ENCODE peak calls at places on chromosomes 6 and 20, in four cellular contexts. One of them, this sample, is unnamed.

GRCh38 chr6:44697333-44697732 is 309.8 kb downstream of the CDC5L start:
- DNase-seq in A549: no peak
- DNase-seq in GM12878: no peak
- DNase-seq in K562: no peak
- DNase-seq in this sample: no peak

GRCh38 chr20:63652192-63652980 is 838 bp downstream of the STMN3 start:
- DNase-seq in A549: no peak
- DNase-seq in GM12878: no peak
- DNase-seq in K562: peak
- DNase-seq in this sample: no peak

GRCh38 chr6:130965657-130966056 is 97.4 kb downstream of the EPB41L2 start:
- DNase-seq in A549: no peak
- DNase-seq in GM12878: no peak
- DNase-seq in K562: no peak
- DNase-seq in this sample: peak

GRCh38 chr6:73700060-73700459 is 4.1 kb downstream of the CD109 start:
- DNase-seq in A549: no peak
- DNase-seq in GM12878: no peak
- DNase-seq in K562: no peak
- DNase-seq in this sample: no peak

GRCh38 chr6:133326584-133326983 is 85.4 kb downstream of the EYA4 start:
- DNase-seq in A549: no peak
- DNase-seq in GM12878: no peak
- DNase-seq in K562: no peak
- DNase-seq in this sample: no peak

GRCh38 chr6:15481892-15482291 is 180.9 kb downstream of the DTNBP1 start:
- DNase-seq in A549: no peak
- DNase-seq in GM12878: no peak
- DNase-seq in K562: peak
- DNase-seq in this sample: no peak

GRCh38 chr6:168125429-168126001 is 46.5 kb upstream of the FRMD1 start:
- DNase-seq in A549: no peak
- DNase-seq in GM12878: no peak
- DNase-seq in K562: no peak
- DNase-seq in this sample: no peak

GRCh38 chr20:41063442-41063841 is 34.8 kb downstream of the TOP1 start:
- DNase-seq in A549: no peak
- DNase-seq in GM12878: no peak
- DNase-seq in K562: no peak
- DNase-seq in this sample: no peak

GRCh38 chr20:10784337-10785183 is 110.8 kb upstream of the JAG1 start:
- DNase-seq in A549: no peak
- DNase-seq in GM12878: no peak
- DNase-seq in K562: no peak
- DNase-seq in this sample: no peak

DNA sequence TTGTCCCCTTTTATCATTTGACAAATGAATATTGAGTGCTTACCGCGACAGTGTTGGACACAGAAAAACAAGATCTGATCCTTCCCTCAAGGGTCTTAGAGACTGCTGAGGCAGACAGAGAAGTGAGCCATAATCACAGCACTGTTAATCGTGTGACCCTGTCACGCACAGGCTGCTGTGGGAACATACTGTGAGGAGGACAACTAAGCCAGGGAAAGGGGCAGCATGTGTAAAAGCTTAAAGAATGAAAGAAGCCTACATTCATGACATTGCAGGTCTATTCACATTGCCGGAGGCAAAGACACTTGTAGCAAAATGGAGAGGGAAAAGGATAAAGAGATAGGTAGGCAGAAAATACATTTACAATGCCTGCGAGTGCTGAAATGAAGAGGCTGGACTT is 32.7 kb downstream of the TRDN start:
- DNase-seq in A549: no peak
- DNase-seq in GM12878: no peak
- DNase-seq in K562: no peak
- DNase-seq in this sample: no peak
- H3K27ac ChIP-seq in A549: no peak
- H3K27ac ChIP-seq in GM12878: no peak
- H3K27ac ChIP-seq in K562: no peak
- H3K27ac ChIP-seq in this sample: no peak

DNA sequence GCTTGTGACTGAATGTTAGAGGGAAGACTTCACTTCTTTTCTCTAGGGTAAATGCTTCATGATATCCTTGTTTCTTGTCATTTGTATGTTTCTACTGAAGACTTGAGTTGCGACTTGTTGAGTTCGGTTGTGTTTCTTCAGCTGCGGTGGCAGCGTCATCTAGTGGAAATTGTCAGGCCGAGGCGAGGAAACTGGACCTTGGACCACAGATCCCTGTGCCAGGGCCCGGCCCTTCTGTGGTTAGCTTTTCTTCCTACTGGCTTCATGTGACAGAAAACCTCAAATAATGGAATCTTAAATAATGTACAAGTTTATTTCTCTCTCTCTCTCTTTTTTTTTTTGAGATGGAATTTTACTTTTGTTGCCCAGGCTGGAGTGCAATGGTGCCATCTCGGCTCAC is 12.4 kb downstream of the MTHFD1L start:
- DNase-seq in A549: no peak
- DNase-seq in GM12878: no peak
- DNase-seq in K562: no peak
- DNase-seq in this sample: no peak
- TF ChIP-seq CTCF in A549: no peak
- TF ChIP-seq CTCF in GM12878: no peak
- TF ChIP-seq CTCF in K562: no peak
- TF ChIP-seq CTCF in this sample: no peak

GRCh38 chr6:36850001-36850400 is 10.8 kb upstream of the CPNE5 start:
- DNase-seq in A549: no peak
- DNase-seq in GM12878: no peak
- DNase-seq in K562: no peak
- DNase-seq in this sample: no peak

GRCh38 chr6:36847991-36848390 is 8.7 kb upstream of the CPNE5 start:
- DNase-seq in A549: no peak
- DNase-seq in GM12878: no peak
- DNase-seq in K562: no peak
- DNase-seq in this sample: no peak

GRCh38 chr6:36847152-36847551 is 7.9 kb upstream of the CPNE5 start:
- DNase-seq in A549: no peak
- DNase-seq in GM12878: no peak
- DNase-seq in K562: no peak
- DNase-seq in this sample: no peak

GRCh38 chr6:36851149-36851614 is 11.9 kb upstream of the CPNE5 start:
- DNase-seq in A549: peak
- DNase-seq in GM12878: no peak
- DNase-seq in K562: peak
- DNase-seq in this sample: peak

DNA sequence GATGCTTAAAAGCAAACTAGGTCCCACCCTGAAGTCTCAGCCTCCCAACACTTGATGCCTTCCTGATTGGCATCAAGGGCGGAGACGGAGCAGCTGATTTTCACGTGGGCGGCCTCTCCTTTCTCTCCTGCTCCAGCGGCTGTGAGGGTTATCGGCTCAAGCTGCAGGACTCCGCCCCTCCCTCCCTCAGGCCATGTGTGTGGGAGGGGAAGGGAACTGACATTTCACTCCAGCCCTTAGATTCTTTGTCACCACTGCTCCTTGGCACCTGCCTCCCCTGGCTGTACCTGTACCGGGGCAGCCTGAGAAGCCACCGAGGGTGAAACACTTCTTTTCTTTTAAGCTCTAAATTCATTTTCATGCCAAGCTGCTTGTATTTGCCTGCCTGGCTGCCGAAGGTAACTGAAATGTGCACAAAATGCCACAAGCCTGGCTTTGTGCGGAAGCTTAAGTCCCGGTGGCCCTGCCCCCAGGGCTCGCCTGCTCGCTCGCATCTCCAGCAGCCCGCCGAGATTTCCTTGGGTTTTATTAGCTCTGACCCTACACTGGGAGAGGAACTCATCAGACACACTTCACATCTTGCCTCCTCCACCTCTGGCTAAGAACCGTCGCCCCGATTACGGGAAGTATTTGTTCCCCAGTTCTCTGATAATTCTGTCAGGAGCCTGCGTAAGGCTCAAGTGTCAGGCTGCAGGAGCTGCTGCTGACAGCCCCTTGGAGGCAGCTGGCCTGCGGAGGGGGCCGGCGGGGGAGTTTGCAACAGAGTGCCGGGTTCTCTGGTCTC is 9.6 kb upstream of the CPNE5 start:
- DNase-seq in A549: no peak
- DNase-seq in GM12878: no peak
- DNase-seq in K562: peak
- DNase-seq in this sample: no peak
- TF ChIP-seq ELK1 in A549: no peak
- TF ChIP-seq ELK1 in GM12878: no peak
- TF ChIP-seq ELK1 in K562: no peak
- TF ChIP-seq ELK1 in this sample: no peak

GRCh38 chr6:19848465-19848864 is 11.3 kb downstream of the ID4 start:
- DNase-seq in A549: no peak
- DNase-seq in GM12878: no peak
- DNase-seq in K562: no peak
- DNase-seq in this sample: no peak

GRCh38 chr6:19851273-19852089 is 14.3 kb downstream of the ID4 start:
- DNase-seq in A549: peak
- DNase-seq in GM12878: no peak
- DNase-seq in K562: no peak
- DNase-seq in this sample: peak

GRCh38 chr6:19849196-19849595 is 12.0 kb downstream of the ID4 start:
- DNase-seq in A549: no peak
- DNase-seq in GM12878: no peak
- DNase-seq in K562: no peak
- DNase-seq in this sample: no peak

GRCh38 chr6:19852090-19852457 is 14.9 kb downstream of the ID4 start:
- DNase-seq in A549: no peak
- DNase-seq in GM12878: no peak
- DNase-seq in K562: no peak
- DNase-seq in this sample: no peak

GRCh38 chr6:19849736-19850135 is 12.6 kb downstream of the ID4 start:
- DNase-seq in A549: no peak
- DNase-seq in GM12878: no peak
- DNase-seq in K562: no peak
- DNase-seq in this sample: no peak
- H3K27ac ChIP-seq in A549: no peak
- H3K27ac ChIP-seq in GM12878: no peak
- H3K27ac ChIP-seq in K562: no peak
- H3K27ac ChIP-seq in this sample: no peak

GRCh38 chr6:35650015-35650414 is 38.7 kb downstream of the FKBP5 start:
- DNase-seq in A549: no peak
- DNase-seq in GM12878: no peak
- DNase-seq in K562: no peak
- DNase-seq in this sample: no peak
- TF ChIP-seq CTCF in A549: no peak
- TF ChIP-seq CTCF in GM12878: no peak
- TF ChIP-seq CTCF in K562: no peak
- TF ChIP-seq CTCF in this sample: no peak

GRCh38 chr6:25009351-25009750 is 73.6 kb upstream of the RIPOR2 start:
- DNase-seq in A549: no peak
- DNase-seq in GM12878: no peak
- DNase-seq in K562: no peak
- DNase-seq in this sample: no peak
- TF ChIP-seq ELK1 in A549: no peak
- TF ChIP-seq ELK1 in GM12878: no peak
- TF ChIP-seq ELK1 in K562: no peak
- TF ChIP-seq ELK1 in this sample: no peak